ENCODE peak calls at places on chromosomes 5 and 9, in ten cellular contexts. C, G, S, W, V, T, F, R, L and D are unnamed samples.

GRCh38 chr5:76689321-76690026 is 26.5 kb upstream of the F2R start:
- DNase-seq in C (no peak), G (no peak), S (no peak), W (no peak), V (no peak), T (no peak), F (no peak), R (peak; percentile 99), L (no peak), D (no peak)

GRCh38 chr5:1737790-1738405 is 61.7 kb downstream of the MRPL36 start:
- DNase-seq in C (no peak), G (no peak), S (no peak), W (peak; percentile 74), V (peak; percentile 19), T (peak; percentile 25), F (peak; percentile 31), R (peak; percentile 13), L (peak; percentile 31), D (no peak)

GRCh38 chr9:79691496-79691895 is 119.7 kb downstream of the TLE4 start:
- DNase-seq in C (no peak), G (no peak), S (no peak), W (no peak), V (no peak), T (no peak), F (no peak), R (no peak), L (no peak), D (no peak)

GRCh38 chr5:55629790-55630189 is 82.3 kb downstream of the SLC38A9 start:
- DNase-seq in C (no peak), G (no peak), S (no peak), W (no peak), V (no peak), T (no peak), F (no peak), R (no peak), L (peak; percentile 43), D (no peak)

GRCh38 chr5:107389130-107389553 is 281.6 kb downstream of the EFNA5 start:
- DNase-seq in C (no peak), G (peak; percentile 19), S (no peak), W (no peak), V (no peak), T (peak; percentile 29), F (no peak), R (peak; percentile 86), L (no peak), D (no peak)

GRCh38 chr9:107119294-107119693 is 163.8 kb upstream of the RAD23B start:
- DNase-seq in C (no peak), G (no peak), S (no peak), W (no peak), V (no peak), T (no peak), F (no peak), R (no peak), L (no peak), D (no peak)

GRCh38 chr9:115042781-115043509 is 75.0 kb downstream of the TNC start:
- DNase-seq in C (no peak), G (no peak), S (no peak), W (no peak), V (peak; percentile 82), T (no peak), F (no peak), R (peak; percentile 85), L (no peak), D (no peak)

GRCh38 chr9:129595323-129595741 is 25.6 kb downstream of the C9orf50 start:
- DNase-seq in C (no peak), G (no peak), S (no peak), W (no peak), V (no peak), T (no peak), F (no peak), R (peak; percentile 61), L (no peak), D (no peak)

GRCh38 chr5:137695651-137696428 is 40.0 kb downstream of the KLHL3 start:
- DNase-seq in C (peak; percentile 10), G (no peak), S (no peak), W (no peak), V (no peak), T (no peak), F (peak; percentile 13), R (no peak), L (no peak), D (no peak)

GRCh38 chr9:134629586-134630392 is 11.8 kb upstream of the COL5A1 start:
- DNase-seq in C (no peak), G (no peak), S (peak; percentile 11), W (no peak), V (peak; percentile 58), T (no peak), F (no peak), R (no peak), L (no peak), D (no peak)

GRCh38 chr5:34998058-34998789 is 49.5 kb downstream of the AGXT2 start:
- DNase-seq in C (no peak), G (no peak), S (no peak), W (no peak), V (no peak), T (no peak), F (no peak), R (peak; percentile 58), L (no peak), D (no peak)

GRCh38 chr9:116377179-116377790 is 223.7 kb downstream of the PAPPA start:
- DNase-seq in C (no peak), G (no peak), S (no peak), W (no peak), V (no peak), T (no peak), F (no peak), R (peak; percentile 83), L (no peak), D (no peak)

GRCh38 chr9:6414291-6414690 is 1.3 kb downstream of the UHRF2 start:
- DNase-seq in C (no peak), G (no peak), S (no peak), W (no peak), V (no peak), T (no peak), F (no peak), R (peak; percentile 80), L (no peak), D (no peak)

GRCh38 chr5:103290846-103291245 is 32.3 kb downstream of the MACIR start:
- DNase-seq in C (no peak), G (no peak), S (no peak), W (no peak), V (no peak), T (no peak), F (no peak), R (no peak), L (no peak), D (no peak)

GRCh38 chr9:2461886-2462285 is 159.7 kb upstream of the VLDLR start:
- DNase-seq in C (no peak), G (no peak), S (no peak), W (no peak), V (no peak), T (no peak), F (no peak), R (peak; percentile 59), L (no peak), D (peak; percentile 15)

GRCh38 chr5:142872795-142873194 is 102.6 kb downstream of the ARHGAP26 start:
- DNase-seq in C (no peak), G (peak; percentile 73), S (no peak), W (no peak), V (no peak), T (peak; percentile 53), F (no peak), R (peak; percentile 65), L (no peak), D (no peak)

GRCh38 chr5:168449166-168449565 is 37.1 kb upstream of the RARS1 start:
- DNase-seq in C (no peak), G (no peak), S (no peak), W (no peak), V (no peak), T (no peak), F (no peak), R (no peak), L (no peak), D (no peak)

GRCh38 chr5:64207978-64208377 is 42.3 kb downstream of the RNF180 start:
- DNase-seq in C (no peak), G (no peak), S (no peak), W (no peak), V (no peak), T (no peak), F (no peak), R (peak; percentile 5), L (peak; percentile 8), D (no peak)

GRCh38 chr9:124191691-124192208 is 66.0 kb upstream of the NEK6 start:
- DNase-seq in C (no peak), G (no peak), S (no peak), W (no peak), V (peak; percentile 41), T (peak; percentile 4), F (no peak), R (no peak), L (no peak), D (no peak)

GRCh38 chr9:84314306-84314705 is 26.3 kb downstream of the SLC28A3 start:
- DNase-seq in C (no peak), G (no peak), S (no peak), W (no peak), V (no peak), T (no peak), F (no peak), R (no peak), L (no peak), D (no peak)
- H3K4me3 ChIP-seq in C (no peak overlapping the region), G (no peak overlapping the region), S (no peak overlapping the region), W (no peak overlapping the region), V (no peak overlapping the region), T (no peak overlapping the region), F (no peak overlapping the region), R (no peak overlapping the region), L (no peak overlapping the region), D (no peak overlapping the region)

GRCh38 chr5:31992377-31992776 is 181.7 kb downstream of the GOLPH3 start:
- DNase-seq in C (no peak), G (no peak), S (no peak), W (no peak), V (no peak), T (no peak), F (no peak), R (no peak), L (no peak), D (no peak)
- H3K4me1 ChIP-seq in C (no peaks in the 10 kb centered on the region), G (no peaks in the 10 kb centered on the region), S (peaks cover 28% of the 10 kb centered on the region), W (no peaks in the 10 kb centered on the region), V (no peaks in the 10 kb centered on the region), T (no peaks in the 10 kb centered on the region), F (peaks cover 15% of the 10 kb centered on the region), R (peaks cover 18% of the 10 kb centered on the region), L (no peaks in the 10 kb centered on the region), D (peaks cover 9% of the 10 kb centered on the region)

DNA sequence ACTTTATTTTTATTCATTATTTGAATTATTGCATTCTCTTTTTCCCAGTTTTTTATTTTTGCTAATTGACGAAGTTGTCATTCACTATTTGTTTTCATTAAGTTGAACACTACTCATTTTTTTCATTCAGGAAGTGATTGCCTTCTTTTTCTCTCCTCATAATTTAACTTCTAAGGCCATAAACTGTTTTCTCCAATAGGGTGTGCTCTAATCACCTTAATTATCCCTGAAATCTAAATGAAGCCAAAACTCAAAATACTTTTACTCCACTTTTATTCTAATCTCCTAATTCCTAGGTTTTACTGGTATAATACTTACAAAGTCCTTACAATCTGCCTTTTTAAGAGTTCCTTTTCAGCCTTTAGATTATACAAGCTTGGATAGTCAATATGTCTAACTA is 2.9 kb upstream of the OR13C2 start:
- DNase-seq in C (no peak), G (no peak), S (no peak), W (no peak), V (no peak), T (no peak), F (no peak), R (no peak), L (no peak), D (no peak)
- TF ChIP-seq CTCF in C (no peak), G (no peak), S (no peak), W (no peak), V (no peak), T (no peak), F (no peak), R (no peak), L (no peak), D (no peak)

GRCh38 chr9:36914212-36914577 is 119.9 kb downstream of the PAX5 start:
- DNase-seq in C (no peak), G (no peak), S (no peak), W (no peak), V (no peak), T (no peak), F (no peak), R (no peak), L (no peak), D (no peak)
- H3K4me3 ChIP-seq in C (no peak overlapping the region), G (no peak overlapping the region), S (no peak overlapping the region), W (no peak overlapping the region), V (no peak overlapping the region), T (no peak overlapping the region), F (no peak overlapping the region), R (no peak overlapping the region), L (no peak overlapping the region), D (no peak overlapping the region)